ENCODE peak calls at places on chromosomes 6 and 20, in seven cellular contexts. T, Y, C, M, R, O and P are unnamed samples. For H4K20me1, the result is how much of the 10 kb centered on the place peaks cover.

GRCh38 chr6:25629202-25629584 is 22.8 kb upstream of the SCGN start:
- DNase-seq in T (no peak), Y (no peak), C (no peak), M (no peak), R (no peak), O (no peak), P (peak)

GRCh38 chr20:36455972-36456625 is 85.2 kb upstream of the MYL9 start:
- DNase-seq in T (no peak), Y (no peak), C (no peak), M (no peak), R (no peak), O (no peak), P (no peak)

GRCh38 chr20:47865912-47866311 is 80.6 kb upstream of the SULF2 start:
- DNase-seq in T (no peak), Y (no peak), C (no peak), M (no peak), R (no peak), O (no peak), P (peak)

GRCh38 chr20:57695940-57696339 is 13.9 kb downstream of the PMEPA1 start:
- DNase-seq in T (no peak), Y (no peak), C (no peak), M (no peak), R (no peak), O (no peak), P (no peak)

GRCh38 chr20:49750611-49751396 is 37.1 kb upstream of the B4GALT5 start:
- DNase-seq in T (no peak), Y (no peak), C (no peak), M (peak), R (no peak), O (no peak), P (no peak)

GRCh38 chr6:6856538-6857523 is 250.9 kb upstream of the RREB1 start:
- DNase-seq in T (no peak), Y (peak), C (no peak), M (no peak), R (no peak), O (peak), P (no peak)

GRCh38 chr6:5499644-5500306 is 238.5 kb downstream of the FARS2 start:
- DNase-seq in T (no peak), Y (no peak), C (peak), M (no peak), R (peak), O (peak), P (peak)

GRCh38 chr6:3031857-3032256 is 32.2 kb downstream of the NQO2 start:
- DNase-seq in T (peak), Y (no peak), C (no peak), M (peak), R (no peak), O (no peak), P (no peak)

GRCh38 chr20:20375862-20376261 is 8.0 kb downstream of the INSM1 start:
- DNase-seq in T (no peak), Y (no peak), C (no peak), M (no peak), R (no peak), O (no peak), P (peak)

GRCh38 chr6:28775052-28775376 is 148.8 kb downstream of the TRIM27 start:
- DNase-seq in T (no peak), Y (no peak), C (no peak), M (no peak), R (no peak), O (no peak), P (no peak)

GRCh38 chr20:55650609-55651228 is 354.6 kb downstream of the CBLN4 start:
- DNase-seq in T (no peak), Y (no peak), C (no peak), M (no peak), R (no peak), O (no peak), P (no peak)

GRCh38 chr6:133947302-133947900 is 5.6 kb upstream of the TBPL1 start:
- DNase-seq in T (no peak), Y (no peak), C (no peak), M (no peak), R (no peak), O (no peak), P (no peak)

GRCh38 chr20:13865825-13866351 is 81.1 kb downstream of the NDUFAF5 start:
- DNase-seq in T (no peak), Y (no peak), C (peak), M (no peak), R (no peak), O (no peak), P (no peak)

DNA sequence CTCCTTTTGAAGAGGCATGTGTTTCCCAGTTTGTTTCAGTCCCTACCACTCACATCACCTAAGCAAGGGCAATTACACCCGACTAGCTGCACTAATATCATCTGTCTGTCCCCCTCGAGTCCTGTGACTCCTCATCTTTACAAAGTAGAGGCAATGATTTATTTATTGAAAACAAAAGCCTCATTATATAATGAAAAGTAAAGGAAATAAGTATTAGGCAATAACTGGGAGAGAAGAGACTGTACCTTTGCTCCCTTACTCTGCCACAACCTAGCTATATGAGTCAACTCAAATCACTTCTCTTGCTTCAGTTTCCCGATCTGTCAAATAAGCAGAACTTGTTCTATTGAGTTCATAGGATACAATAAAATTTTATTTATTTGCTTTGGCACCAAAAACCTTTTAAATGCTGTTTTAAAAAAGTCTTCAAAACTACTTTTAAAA is 38.9 kb downstream of the CSNK2A1 start:
- DNase-seq in T (no peak), Y (no peak), C (no peak), M (no peak), R (no peak), O (no peak), P (no peak)
- H4K20me1 ChIP-seq in T (under half), Y (under half), C (under half), M (under half), R (under half), O (under half), P (under half)

GRCh38 chr6:1614767-1615650 is 5.3 kb downstream of the FOXC1 start:
- DNase-seq in T (no peak), Y (no peak), C (no peak), M (no peak), R (peak), O (no peak), P (peak)

GRCh38 chr6:1613631-1614447 is 4.1 kb downstream of the FOXC1 start:
- DNase-seq in T (no peak), Y (no peak), C (no peak), M (no peak), R (peak), O (peak), P (peak)

GRCh38 chr6:1612902-1613301 is 3.2 kb downstream of the FOXC1 start:
- DNase-seq in T (no peak), Y (no peak), C (peak), M (no peak), R (peak), O (peak), P (peak)

GRCh38 chr6:1615651-1616420 is 6.1 kb downstream of the FOXC1 start:
- DNase-seq in T (no peak), Y (no peak), C (no peak), M (no peak), R (peak), O (no peak), P (peak)

DNA sequence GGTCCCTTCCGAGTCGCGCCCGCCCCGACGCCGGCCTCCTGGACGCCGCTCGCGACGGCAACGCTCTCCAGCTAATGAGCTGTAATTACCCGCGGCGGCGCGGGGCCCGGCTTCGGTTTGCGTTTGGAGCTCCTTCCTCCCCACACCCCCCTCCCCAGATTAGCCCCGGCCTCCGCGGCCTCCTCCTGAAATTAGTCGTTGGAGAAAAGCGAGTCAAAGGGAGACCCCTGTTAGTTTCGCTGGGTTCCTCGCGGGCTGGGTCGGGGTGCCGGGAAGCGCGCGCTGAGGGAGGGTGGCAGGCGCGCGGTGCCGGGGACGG is 4.7 kb downstream of the FOXC1 start:
- DNase-seq in T (no peak), Y (no peak), C (no peak), M (no peak), R (no peak), O (no peak), P (no peak)
- H4K20me1 ChIP-seq in T (under half), Y (under half), C (under half), M (under half), R (under half), O (under half), P (under half)

GRCh38 chr6:154737424-154737823 is 4.2 kb downstream of the SCAF8 start:
- DNase-seq in T (no peak), Y (no peak), C (no peak), M (no peak), R (no peak), O (no peak), P (no peak)
- H4K20me1 ChIP-seq in T (under half), Y (half or more), C (half or more), M (under half), R (under half), O (half or more), P (half or more)

GRCh38 chr20:46548688-46549087 is 1.8 kb downstream of the OCSTAMP start:
- DNase-seq in T (no peak), Y (no peak), C (no peak), M (no peak), R (no peak), O (no peak), P (no peak)

GRCh38 chr20:46550441-46550840 is at the start of gene OCSTAMP:
- DNase-seq in T (no peak), Y (no peak), C (no peak), M (no peak), R (no peak), O (no peak), P (no peak)

GRCh38 chr20:46552460-46553420 is 2.3 kb upstream of the OCSTAMP start:
- DNase-seq in T (no peak), Y (no peak), C (no peak), M (no peak), R (no peak), O (no peak), P (no peak)

GRCh38 chr20:46549188-46549967 is 1.1 kb downstream of the OCSTAMP start:
- DNase-seq in T (no peak), Y (no peak), C (no peak), M (no peak), R (no peak), O (no peak), P (no peak)

DNA sequence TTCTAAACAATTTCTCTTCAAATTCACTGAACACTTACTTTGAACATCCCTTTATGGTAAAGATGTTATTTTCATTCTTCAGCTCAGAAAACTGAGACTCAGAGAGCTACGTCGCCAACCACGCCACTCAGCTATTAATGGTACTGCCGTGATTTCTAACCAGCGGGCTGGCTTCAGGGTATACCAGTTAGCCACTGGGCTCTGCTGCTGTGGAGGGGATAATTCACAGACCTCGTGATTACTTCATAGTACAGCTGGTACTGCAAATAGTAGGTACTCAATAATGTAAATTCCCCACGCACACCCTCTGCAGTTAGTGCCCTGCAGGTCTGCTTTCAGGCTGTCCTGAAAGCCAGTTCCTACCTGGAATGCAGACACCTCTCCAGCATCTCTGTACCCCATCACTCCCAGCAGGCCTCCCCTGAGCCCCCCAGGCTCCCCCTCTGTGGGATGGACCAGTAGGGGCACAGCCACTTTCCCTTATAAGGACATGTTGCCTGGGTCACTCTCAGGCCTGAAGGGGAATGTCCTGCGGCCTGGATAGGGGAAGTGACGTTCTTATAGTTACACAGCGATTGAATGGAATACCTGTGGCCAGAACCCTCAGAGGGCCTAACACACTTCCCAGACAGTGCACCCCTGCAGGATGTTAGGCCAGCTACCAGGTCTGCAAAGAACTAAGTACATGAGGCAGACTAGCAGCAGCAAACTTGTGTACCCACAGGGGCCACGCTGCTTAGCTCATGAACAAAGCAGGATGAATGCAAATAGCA is 1.2 kb upstream of the OCSTAMP start:
- DNase-seq in T (no peak), Y (no peak), C (no peak), M (no peak), R (no peak), O (no peak), P (no peak)
- H4K20me1 ChIP-seq in T (under half), Y (under half), C (under half), M (under half), R (under half), O (under half), P (under half)

GRCh38 chr6:31837612-31838553 is 10.3 kb downstream of the HSPA1B start:
- DNase-seq in T (no peak), Y (no peak), C (no peak), M (peak), R (no peak), O (no peak), P (no peak)

GRCh38 chr6:31834367-31834703 is 6.8 kb downstream of the HSPA1B start:
- DNase-seq in T (peak), Y (peak), C (peak), M (peak), R (no peak), O (peak), P (peak)

GRCh38 chr6:31836676-31837611 is 9.4 kb downstream of the HSPA1B start:
- DNase-seq in T (peak), Y (no peak), C (no peak), M (peak), R (peak), O (peak), P (peak)

GRCh38 chr6:31836036-31836675 is 8.6 kb downstream of the HSPA1B start:
- DNase-seq in T (peak), Y (no peak), C (no peak), M (peak), R (no peak), O (peak), P (peak)

DNA sequence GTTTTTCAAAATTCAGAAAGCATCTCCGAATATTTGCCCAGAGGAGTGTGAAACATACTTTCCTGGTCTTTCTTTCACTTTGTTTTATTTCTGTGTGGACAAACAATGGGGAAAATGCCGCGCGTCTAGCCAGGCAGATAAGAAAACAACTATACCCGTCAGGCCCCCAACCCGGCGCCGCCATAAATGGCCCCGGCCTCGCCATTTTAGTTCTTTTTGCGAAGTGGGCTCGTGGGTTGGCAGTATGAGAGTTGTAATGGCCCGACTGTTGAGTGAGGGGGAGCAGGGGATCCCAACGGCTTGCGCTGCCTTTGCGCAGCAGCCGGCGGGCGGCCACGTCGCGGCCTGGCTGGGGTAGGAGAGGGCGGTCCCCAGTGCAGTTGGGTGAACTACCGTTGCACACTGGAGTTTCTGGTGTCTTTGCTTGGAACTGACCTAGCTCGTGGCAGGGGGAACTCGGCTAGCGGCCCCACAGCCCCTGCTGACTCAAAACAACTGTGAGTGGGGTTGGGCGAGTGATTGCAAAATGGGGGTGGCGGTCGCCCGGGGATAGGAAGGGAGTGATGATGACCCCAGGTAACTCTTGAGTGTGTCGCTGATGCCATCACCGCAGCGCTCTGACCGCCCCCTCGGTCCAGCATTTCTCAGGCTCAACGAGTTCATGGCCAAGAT is 7.3 kb downstream of the HSPA1B start:
- DNase-seq in T (peak), Y (peak), C (no peak), M (peak), R (peak), O (no peak), P (peak)
- H4K20me1 ChIP-seq in T (under half), Y (half or more), C (under half), M (under half), R (under half), O (under half), P (under half)